ENCODE peak calls at places on chromosomes 3 and 15, in ten cellular contexts. One of them, this sample, is unnamed. For H3K36me3, the result is how much of the 10 kb centered on the place peaks cover.

GRCh38 chr3:166488977-166489672 is 651.9 kb upstream of the BCHE start:
- DNase-seq in left ventricle myocardium inferior: no peak
- DNase-seq in tibial artery: no peak
- DNase-seq in mucosa of descending colon: no peak
- DNase-seq in heart right ventricle: no peak
- DNase-seq in IMR-90: no peak
- DNase-seq in Panc1: no peak
- DNase-seq in lower lobe of right lung: no peak
- DNase-seq in CD4-positive, alpha-beta memory T cell: no peak
- DNase-seq in esophagus muscularis mucosa: no peak
- DNase-seq in this sample: no peak

GRCh38 chr15:79282371-79283251 is at the start of gene ANKRD34C:
- DNase-seq in left ventricle myocardium inferior: no peak
- DNase-seq in mucosa of descending colon: no peak
- DNase-seq in heart right ventricle: no peak
- DNase-seq in CD4-positive, alpha-beta memory T cell: no peak
- DNase-seq in esophagus muscularis mucosa: no peak
- DNase-seq in IMR-90: no peak
- DNase-seq in lower lobe of right lung: no peak
- DNase-seq in Panc1: no peak
- DNase-seq in tibial artery: no peak
- DNase-seq in this sample: no peak

GRCh38 chr15:89023311-89023961 is 64.8 kb upstream of the ABHD2 start:
- DNase-seq in esophagus muscularis mucosa: no peak
- DNase-seq in heart right ventricle: no peak
- DNase-seq in tibial artery: no peak
- DNase-seq in IMR-90: peak
- DNase-seq in left ventricle myocardium inferior: no peak
- DNase-seq in Panc1: no peak
- DNase-seq in mucosa of descending colon: no peak
- DNase-seq in lower lobe of right lung: no peak
- DNase-seq in CD4-positive, alpha-beta memory T cell: no peak
- DNase-seq in this sample: peak

GRCh38 chr3:183210862-183211341 is 42.2 kb upstream of the B3GNT5 start:
- DNase-seq in esophagus muscularis mucosa: no peak
- DNase-seq in IMR-90: no peak
- DNase-seq in Panc1: no peak
- DNase-seq in tibial artery: no peak
- DNase-seq in CD4-positive, alpha-beta memory T cell: no peak
- DNase-seq in lower lobe of right lung: peak
- DNase-seq in left ventricle myocardium inferior: no peak
- DNase-seq in heart right ventricle: no peak
- DNase-seq in mucosa of descending colon: peak
- DNase-seq in this sample: no peak

GRCh38 chr3:85360742-85361387 is 402.1 kb downstream of the CADM2 start:
- DNase-seq in heart right ventricle: no peak
- DNase-seq in lower lobe of right lung: no peak
- DNase-seq in esophagus muscularis mucosa: no peak
- DNase-seq in tibial artery: no peak
- DNase-seq in left ventricle myocardium inferior: no peak
- DNase-seq in CD4-positive, alpha-beta memory T cell: no peak
- DNase-seq in Panc1: peak
- DNase-seq in IMR-90: peak
- DNase-seq in mucosa of descending colon: peak
- DNase-seq in this sample: no peak

GRCh38 chr3:183907911-183908331 is 23.2 kb upstream of the PARL start:
- DNase-seq in lower lobe of right lung: no peak
- DNase-seq in CD4-positive, alpha-beta memory T cell: no peak
- DNase-seq in IMR-90: no peak
- DNase-seq in left ventricle myocardium inferior: no peak
- DNase-seq in Panc1: no peak
- DNase-seq in heart right ventricle: no peak
- DNase-seq in tibial artery: no peak
- DNase-seq in esophagus muscularis mucosa: no peak
- DNase-seq in mucosa of descending colon: no peak
- DNase-seq in this sample: no peak

GRCh38 chr3:20041197-20041780 is 1.0 kb downstream of the KAT2B start:
- DNase-seq in mucosa of descending colon: peak
- DNase-seq in Panc1: no peak
- DNase-seq in left ventricle myocardium inferior: peak
- DNase-seq in IMR-90: peak
- DNase-seq in esophagus muscularis mucosa: no peak
- DNase-seq in CD4-positive, alpha-beta memory T cell: peak
- DNase-seq in lower lobe of right lung: peak
- DNase-seq in heart right ventricle: peak
- DNase-seq in tibial artery: peak
- DNase-seq in this sample: peak

GRCh38 chr3:31610700-31611275 is 78.1 kb downstream of the STT3B start:
- DNase-seq in IMR-90: peak
- DNase-seq in lower lobe of right lung: no peak
- DNase-seq in heart right ventricle: no peak
- DNase-seq in esophagus muscularis mucosa: no peak
- DNase-seq in left ventricle myocardium inferior: no peak
- DNase-seq in tibial artery: no peak
- DNase-seq in Panc1: no peak
- DNase-seq in CD4-positive, alpha-beta memory T cell: no peak
- DNase-seq in mucosa of descending colon: peak
- DNase-seq in this sample: no peak

GRCh38 chr3:8458235-8458634 is 43.4 kb upstream of the LMCD1 start:
- DNase-seq in left ventricle myocardium inferior: no peak
- DNase-seq in CD4-positive, alpha-beta memory T cell: no peak
- DNase-seq in heart right ventricle: no peak
- DNase-seq in mucosa of descending colon: no peak
- DNase-seq in tibial artery: no peak
- DNase-seq in Panc1: no peak
- DNase-seq in lower lobe of right lung: no peak
- DNase-seq in IMR-90: peak
- DNase-seq in esophagus muscularis mucosa: no peak
- DNase-seq in this sample: no peak

GRCh38 chr3:146160233-146160963 is 586 bp downstream of the PLOD2 start:
- DNase-seq in lower lobe of right lung: peak
- DNase-seq in left ventricle myocardium inferior: peak
- DNase-seq in CD4-positive, alpha-beta memory T cell: no peak
- DNase-seq in mucosa of descending colon: peak
- DNase-seq in heart right ventricle: peak
- DNase-seq in tibial artery: peak
- DNase-seq in IMR-90: peak
- DNase-seq in esophagus muscularis mucosa: peak
- DNase-seq in Panc1: no peak
- DNase-seq in this sample: peak

GRCh38 chr3:107263269-107264021 is 113.8 kb upstream of the CCDC54 start:
- DNase-seq in lower lobe of right lung: no peak
- DNase-seq in left ventricle myocardium inferior: no peak
- DNase-seq in Panc1: no peak
- DNase-seq in mucosa of descending colon: no peak
- DNase-seq in heart right ventricle: no peak
- DNase-seq in IMR-90: no peak
- DNase-seq in tibial artery: no peak
- DNase-seq in CD4-positive, alpha-beta memory T cell: no peak
- DNase-seq in esophagus muscularis mucosa: no peak
- DNase-seq in this sample: no peak

GRCh38 chr3:146037697-146038096 is 123.3 kb downstream of the PLOD2 start:
- DNase-seq in left ventricle myocardium inferior: no peak
- DNase-seq in IMR-90: peak
- DNase-seq in tibial artery: no peak
- DNase-seq in esophagus muscularis mucosa: no peak
- DNase-seq in CD4-positive, alpha-beta memory T cell: no peak
- DNase-seq in mucosa of descending colon: no peak
- DNase-seq in lower lobe of right lung: no peak
- DNase-seq in heart right ventricle: no peak
- DNase-seq in Panc1: no peak
- DNase-seq in this sample: no peak

GRCh38 chr3:63333815-63334214 is 55.7 kb downstream of the SYNPR start:
- DNase-seq in IMR-90: peak
- DNase-seq in lower lobe of right lung: no peak
- DNase-seq in CD4-positive, alpha-beta memory T cell: no peak
- DNase-seq in tibial artery: no peak
- DNase-seq in left ventricle myocardium inferior: no peak
- DNase-seq in esophagus muscularis mucosa: no peak
- DNase-seq in Panc1: no peak
- DNase-seq in heart right ventricle: no peak
- DNase-seq in mucosa of descending colon: no peak
- DNase-seq in this sample: no peak

GRCh38 chr3:64150527-64151238 is 74.6 kb downstream of the PRICKLE2 start:
- DNase-seq in left ventricle myocardium inferior: peak
- DNase-seq in esophagus muscularis mucosa: no peak
- DNase-seq in mucosa of descending colon: peak
- DNase-seq in heart right ventricle: peak
- DNase-seq in tibial artery: peak
- DNase-seq in Panc1: no peak
- DNase-seq in lower lobe of right lung: peak
- DNase-seq in CD4-positive, alpha-beta memory T cell: no peak
- DNase-seq in IMR-90: peak
- DNase-seq in this sample: peak

GRCh38 chr15:41855121-41855941 is 16.7 kb downstream of the PLA2G4B start:
- DNase-seq in mucosa of descending colon: no peak
- DNase-seq in lower lobe of right lung: no peak
- DNase-seq in left ventricle myocardium inferior: no peak
- DNase-seq in heart right ventricle: no peak
- DNase-seq in esophagus muscularis mucosa: no peak
- DNase-seq in CD4-positive, alpha-beta memory T cell: no peak
- DNase-seq in tibial artery: no peak
- DNase-seq in IMR-90: no peak
- DNase-seq in Panc1: no peak
- DNase-seq in this sample: no peak

GRCh38 chr3:12334786-12335185 is 45.9 kb downstream of the PPARG start:
- DNase-seq in lower lobe of right lung: no peak
- DNase-seq in left ventricle myocardium inferior: no peak
- DNase-seq in tibial artery: no peak
- DNase-seq in CD4-positive, alpha-beta memory T cell: no peak
- DNase-seq in esophagus muscularis mucosa: no peak
- DNase-seq in heart right ventricle: no peak
- DNase-seq in mucosa of descending colon: no peak
- DNase-seq in Panc1: no peak
- DNase-seq in IMR-90: no peak
- DNase-seq in this sample: no peak

DNA sequence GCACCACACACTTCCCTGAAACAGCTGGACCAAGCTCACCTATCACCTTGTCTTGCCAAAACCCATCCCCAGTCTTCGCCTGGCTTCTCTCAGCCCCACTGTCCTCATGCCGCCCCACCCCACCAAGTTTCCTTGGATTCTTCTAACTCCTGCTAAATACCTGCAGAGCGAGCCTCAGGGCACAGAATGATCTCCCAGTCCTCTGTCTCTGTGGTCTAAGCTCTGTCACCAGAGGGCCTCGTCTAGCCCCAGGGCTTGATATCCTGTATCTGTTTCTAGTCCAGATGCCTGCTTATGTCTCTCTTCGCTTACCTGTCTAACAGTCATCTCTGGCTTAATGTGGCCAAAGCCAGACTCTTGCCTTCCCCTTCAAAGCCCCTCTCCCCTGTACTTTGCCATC is 9.7 kb downstream of the CCDC12 start:
- DNase-seq in CD4-positive, alpha-beta memory T cell: no peak
- DNase-seq in Panc1: no peak
- DNase-seq in heart right ventricle: no peak
- DNase-seq in left ventricle myocardium inferior: no peak
- DNase-seq in mucosa of descending colon: no peak
- DNase-seq in tibial artery: no peak
- DNase-seq in lower lobe of right lung: no peak
- DNase-seq in IMR-90: no peak
- DNase-seq in esophagus muscularis mucosa: no peak
- DNase-seq in this sample: no peak
- H3K36me3 ChIP-seq in CD4-positive, alpha-beta memory T cell: under half
- H3K36me3 ChIP-seq in Panc1: under half
- H3K36me3 ChIP-seq in heart right ventricle: under half
- H3K36me3 ChIP-seq in left ventricle myocardium inferior: under half
- H3K36me3 ChIP-seq in mucosa of descending colon: under half
- H3K36me3 ChIP-seq in tibial artery: under half
- H3K36me3 ChIP-seq in lower lobe of right lung: under half
- H3K36me3 ChIP-seq in IMR-90: under half
- H3K36me3 ChIP-seq in esophagus muscularis mucosa: under half
- H3K36me3 ChIP-seq in this sample: under half

DNA sequence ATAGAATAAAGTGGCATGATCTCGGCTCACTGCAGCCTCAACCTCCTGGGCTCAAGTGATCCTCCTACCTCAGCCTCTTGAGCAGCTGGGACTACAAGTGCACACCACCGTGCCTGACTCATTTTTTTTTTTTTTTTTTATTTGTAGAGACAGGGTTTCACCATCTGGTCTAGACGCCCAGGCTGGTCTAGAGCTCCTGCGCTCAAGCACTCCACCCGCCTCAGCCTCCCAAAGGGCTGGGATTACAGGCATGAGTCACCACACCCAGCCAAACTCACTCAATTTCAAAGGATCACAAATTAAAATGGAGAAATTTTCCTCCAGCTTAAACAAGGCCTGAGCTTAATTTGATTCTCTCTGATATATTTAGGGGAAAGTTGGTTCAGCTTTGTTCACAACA is 27.3 kb upstream of the NMB start:
- DNase-seq in esophagus muscularis mucosa: no peak
- DNase-seq in heart right ventricle: peak
- DNase-seq in CD4-positive, alpha-beta memory T cell: no peak
- DNase-seq in IMR-90: peak
- DNase-seq in Panc1: no peak
- DNase-seq in lower lobe of right lung: peak
- DNase-seq in left ventricle myocardium inferior: peak
- DNase-seq in mucosa of descending colon: no peak
- DNase-seq in tibial artery: peak
- DNase-seq in this sample: peak
- H3K36me3 ChIP-seq in esophagus muscularis mucosa: under half
- H3K36me3 ChIP-seq in heart right ventricle: half or more
- H3K36me3 ChIP-seq in CD4-positive, alpha-beta memory T cell: under half
- H3K36me3 ChIP-seq in IMR-90: under half
- H3K36me3 ChIP-seq in Panc1: under half
- H3K36me3 ChIP-seq in lower lobe of right lung: half or more
- H3K36me3 ChIP-seq in left ventricle myocardium inferior: half or more
- H3K36me3 ChIP-seq in mucosa of descending colon: under half
- H3K36me3 ChIP-seq in tibial artery: under half
- H3K36me3 ChIP-seq in this sample: under half

GRCh38 chr15:60349589-60349988 is 48.2 kb downstream of the ANXA2 start:
- DNase-seq in esophagus muscularis mucosa: no peak
- DNase-seq in heart right ventricle: no peak
- DNase-seq in lower lobe of right lung: no peak
- DNase-seq in tibial artery: no peak
- DNase-seq in left ventricle myocardium inferior: no peak
- DNase-seq in CD4-positive, alpha-beta memory T cell: no peak
- DNase-seq in IMR-90: no peak
- DNase-seq in mucosa of descending colon: no peak
- DNase-seq in Panc1: no peak
- DNase-seq in this sample: no peak
- H3K36me3 ChIP-seq in esophagus muscularis mucosa: half or more
- H3K36me3 ChIP-seq in heart right ventricle: half or more
- H3K36me3 ChIP-seq in lower lobe of right lung: half or more
- H3K36me3 ChIP-seq in tibial artery: half or more
- H3K36me3 ChIP-seq in left ventricle myocardium inferior: half or more
- H3K36me3 ChIP-seq in CD4-positive, alpha-beta memory T cell: half or more
- H3K36me3 ChIP-seq in IMR-90: half or more
- H3K36me3 ChIP-seq in mucosa of descending colon: under half
- H3K36me3 ChIP-seq in Panc1: half or more
- H3K36me3 ChIP-seq in this sample: under half

DNA sequence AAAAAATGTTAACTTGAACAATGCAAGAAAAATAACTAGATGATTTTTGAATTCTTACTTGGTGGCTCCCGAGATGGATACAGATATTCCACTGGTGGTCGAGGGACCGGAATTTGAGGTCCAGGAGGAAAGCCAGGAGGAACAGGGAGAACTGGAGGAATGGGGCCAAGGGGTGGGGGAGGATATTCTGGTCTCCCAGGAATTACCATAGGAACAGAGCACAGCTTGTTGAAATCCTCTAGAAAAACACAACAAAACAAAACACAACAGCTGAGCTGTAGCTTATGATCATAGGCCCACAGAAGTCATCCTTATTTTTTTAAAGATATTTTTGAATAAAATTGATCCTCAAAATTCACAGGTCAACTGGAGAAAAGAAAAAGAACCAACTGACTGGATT is 129.4 kb downstream of the FBN1 start:
- DNase-seq in IMR-90: no peak
- DNase-seq in Panc1: no peak
- DNase-seq in mucosa of descending colon: no peak
- DNase-seq in left ventricle myocardium inferior: no peak
- DNase-seq in esophagus muscularis mucosa: no peak
- DNase-seq in CD4-positive, alpha-beta memory T cell: no peak
- DNase-seq in lower lobe of right lung: no peak
- DNase-seq in heart right ventricle: no peak
- DNase-seq in tibial artery: no peak
- DNase-seq in this sample: no peak
- H3K36me3 ChIP-seq in IMR-90: half or more
- H3K36me3 ChIP-seq in Panc1: under half
- H3K36me3 ChIP-seq in mucosa of descending colon: under half
- H3K36me3 ChIP-seq in left ventricle myocardium inferior: half or more
- H3K36me3 ChIP-seq in esophagus muscularis mucosa: under half
- H3K36me3 ChIP-seq in CD4-positive, alpha-beta memory T cell: under half
- H3K36me3 ChIP-seq in lower lobe of right lung: under half
- H3K36me3 ChIP-seq in heart right ventricle: half or more
- H3K36me3 ChIP-seq in tibial artery: under half
- H3K36me3 ChIP-seq in this sample: under half